ENCODE peak calls at places on chromosomes 5 and 9, in four cellular contexts. One of them, this sample, is unnamed.

GRCh38 chr9:25519286-25519685 is 159.0 kb downstream of the TUSC1 start:
- DNase-seq in GM12878: no peak
- DNase-seq in fibroblast of lung: no peak
- DNase-seq in astrocyte: no peak
- DNase-seq in this sample: no peak

GRCh38 chr5:10222326-10222725 is 27.4 kb downstream of the ATPSCKMT start:
- DNase-seq in GM12878: no peak
- DNase-seq in fibroblast of lung: no peak
- DNase-seq in astrocyte: no peak
- DNase-seq in this sample: no peak

GRCh38 chr5:125775896-125776295 is 647.3 kb upstream of the GRAMD2B start:
- DNase-seq in GM12878: no peak
- DNase-seq in fibroblast of lung: no peak
- DNase-seq in astrocyte: no peak
- DNase-seq in this sample: no peak

GRCh38 chr9:99807276-99807852 is 14.3 kb upstream of the NR4A3 start:
- DNase-seq in GM12878: no peak
- DNase-seq in fibroblast of lung: peak
- DNase-seq in astrocyte: peak
- DNase-seq in this sample: no peak

GRCh38 chr5:162567644-162568043 is 500.1 kb downstream of the GABRG2 start:
- DNase-seq in GM12878: no peak
- DNase-seq in fibroblast of lung: no peak
- DNase-seq in astrocyte: no peak
- DNase-seq in this sample: no peak

GRCh38 chr5:179679014-179679674 is 1.7 kb downstream of the CBY3 start:
- DNase-seq in GM12878: no peak
- DNase-seq in fibroblast of lung: peak
- DNase-seq in astrocyte: peak
- DNase-seq in this sample: no peak

GRCh38 chr9:38215465-38215864 is 146.4 kb upstream of the SHB start:
- DNase-seq in GM12878: no peak
- DNase-seq in fibroblast of lung: no peak
- DNase-seq in astrocyte: no peak
- DNase-seq in this sample: no peak

GRCh38 chr9:1980387-1980786 is 34.8 kb upstream of the SMARCA2 start:
- DNase-seq in GM12878: peak
- DNase-seq in fibroblast of lung: no peak
- DNase-seq in astrocyte: no peak
- DNase-seq in this sample: no peak

GRCh38 chr5:171143171-171143570 is 165.9 kb upstream of the TLX3 start:
- DNase-seq in GM12878: no peak
- DNase-seq in fibroblast of lung: no peak
- DNase-seq in astrocyte: no peak
- DNase-seq in this sample: no peak

GRCh38 chr5:18043344-18043743 is 409.1 kb downstream of the TAF11L14 start:
- DNase-seq in GM12878: no peak
- DNase-seq in fibroblast of lung: no peak
- DNase-seq in astrocyte: no peak
- DNase-seq in this sample: no peak

GRCh38 chr5:93243481-93243880 is 337.5 kb downstream of the NR2F1-AS1 start:
- DNase-seq in GM12878: no peak
- DNase-seq in fibroblast of lung: no peak
- DNase-seq in astrocyte: no peak
- DNase-seq in this sample: no peak
- TF ChIP-seq EZH2 in GM12878: no peak
- TF ChIP-seq EZH2 in fibroblast of lung: no peak
- TF ChIP-seq EZH2 in astrocyte: no peak
- TF ChIP-seq EZH2 in this sample: no peak

GRCh38 chr9:137162505-137163100 is 7.2 kb downstream of the LRRC26 start:
- DNase-seq in GM12878: no peak
- DNase-seq in fibroblast of lung: no peak
- DNase-seq in astrocyte: no peak
- DNase-seq in this sample: no peak
- TF ChIP-seq EZH2 in GM12878: no peak
- TF ChIP-seq EZH2 in fibroblast of lung: peak
- TF ChIP-seq EZH2 in astrocyte: peak
- TF ChIP-seq EZH2 in this sample: no peak

GRCh38 chr5:31193591-31194457 is at the start of gene CDH6:
- DNase-seq in GM12878: no peak
- DNase-seq in fibroblast of lung: peak
- DNase-seq in astrocyte: peak
- DNase-seq in this sample: no peak
- TF ChIP-seq EZH2 in GM12878: no peak
- TF ChIP-seq EZH2 in fibroblast of lung: no peak
- TF ChIP-seq EZH2 in astrocyte: peak
- TF ChIP-seq EZH2 in this sample: no peak

DNA sequence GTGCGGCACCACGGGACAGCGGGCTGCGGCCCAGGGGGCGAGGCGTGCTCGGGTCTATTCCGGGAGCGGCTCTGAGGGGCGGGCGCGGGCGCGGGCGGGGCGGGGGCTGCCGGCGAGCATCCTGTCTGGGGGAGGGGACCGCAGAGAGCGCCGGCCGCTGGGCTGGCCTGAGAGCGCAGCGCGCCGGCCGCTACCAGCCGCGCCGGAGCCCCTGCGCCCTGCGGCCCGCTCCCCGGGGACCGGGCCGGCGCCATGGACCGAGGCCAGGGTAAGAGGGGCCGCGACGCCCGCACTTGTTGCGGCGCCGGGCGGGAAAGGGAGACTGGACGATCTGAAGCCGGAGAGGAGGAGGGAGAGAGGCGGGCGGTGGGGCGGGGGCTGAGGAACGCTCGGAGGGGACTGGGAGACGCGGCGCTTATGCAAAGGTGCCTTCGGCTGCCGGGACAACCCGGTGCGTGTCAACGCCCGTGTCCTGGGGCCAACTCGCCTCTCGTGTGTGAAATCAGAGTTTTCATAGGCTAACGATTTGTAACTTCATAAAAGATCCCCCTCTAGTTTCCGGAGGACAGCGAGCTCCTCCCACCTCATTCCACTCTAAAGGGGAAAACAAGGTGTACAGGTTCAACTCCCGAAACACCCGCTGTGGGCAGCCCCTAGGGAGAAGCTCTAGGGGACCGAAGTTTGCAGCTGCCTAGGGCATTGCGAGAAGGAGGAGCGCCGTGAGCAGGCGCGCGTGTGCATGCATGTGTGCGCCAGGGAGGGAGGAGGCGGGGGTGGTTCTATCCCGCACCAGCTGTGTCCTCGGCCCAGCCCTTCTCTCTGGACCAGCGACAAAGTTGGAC is at the start of gene AFAP1L1:
- DNase-seq in GM12878: no peak
- DNase-seq in fibroblast of lung: peak
- DNase-seq in astrocyte: peak
- DNase-seq in this sample: no peak
- TF ChIP-seq EZH2 in GM12878: no peak
- TF ChIP-seq EZH2 in fibroblast of lung: no peak
- TF ChIP-seq EZH2 in astrocyte: no peak
- TF ChIP-seq EZH2 in this sample: no peak

GRCh38 chr9:85263288-85263687 is 478.5 kb downstream of the AGTPBP1 start:
- DNase-seq in GM12878: no peak
- DNase-seq in fibroblast of lung: no peak
- DNase-seq in astrocyte: no peak
- DNase-seq in this sample: no peak
- TF ChIP-seq EZH2 in GM12878: no peak
- TF ChIP-seq EZH2 in fibroblast of lung: no peak
- TF ChIP-seq EZH2 in astrocyte: no peak
- TF ChIP-seq EZH2 in this sample: no peak

GRCh38 chr9:87497604-87498045 is at the start of gene DAPK1:
- DNase-seq in GM12878: no peak
- DNase-seq in fibroblast of lung: peak
- DNase-seq in astrocyte: peak
- DNase-seq in this sample: no peak
- TF ChIP-seq EZH2 in GM12878: no peak
- TF ChIP-seq EZH2 in fibroblast of lung: no peak
- TF ChIP-seq EZH2 in astrocyte: no peak
- TF ChIP-seq EZH2 in this sample: no peak

GRCh38 chr9:114099523-114100270 is 605 bp upstream of the KIF12 start:
- DNase-seq in GM12878: no peak
- DNase-seq in fibroblast of lung: no peak
- DNase-seq in astrocyte: no peak
- DNase-seq in this sample: no peak

GRCh38 chr9:114097613-114098020 is 1.5 kb downstream of the KIF12 start:
- DNase-seq in GM12878: no peak
- DNase-seq in fibroblast of lung: peak
- DNase-seq in astrocyte: peak
- DNase-seq in this sample: no peak

GRCh38 chr9:114100536-114100935 is 1.4 kb upstream of the KIF12 start:
- DNase-seq in GM12878: no peak
- DNase-seq in fibroblast of lung: no peak
- DNase-seq in astrocyte: no peak
- DNase-seq in this sample: no peak

GRCh38 chr9:114098021-114098659 is 952 bp downstream of the KIF12 start:
- DNase-seq in GM12878: no peak
- DNase-seq in fibroblast of lung: no peak
- DNase-seq in astrocyte: no peak
- DNase-seq in this sample: no peak

GRCh38 chr9:114098660-114099522 is at the start of gene KIF12:
- DNase-seq in GM12878: no peak
- DNase-seq in fibroblast of lung: no peak
- DNase-seq in astrocyte: no peak
- DNase-seq in this sample: no peak
- TF ChIP-seq EZH2 in GM12878: no peak
- TF ChIP-seq EZH2 in fibroblast of lung: peak
- TF ChIP-seq EZH2 in astrocyte: peak
- TF ChIP-seq EZH2 in this sample: no peak

GRCh38 chr9:109341561-109341960 is 20.7 kb upstream of the EPB41L4B start:
- DNase-seq in GM12878: no peak
- DNase-seq in fibroblast of lung: no peak
- DNase-seq in astrocyte: no peak
- DNase-seq in this sample: no peak
- TF ChIP-seq EZH2 in GM12878: no peak
- TF ChIP-seq EZH2 in fibroblast of lung: no peak
- TF ChIP-seq EZH2 in astrocyte: no peak
- TF ChIP-seq EZH2 in this sample: no peak

GRCh38 chr9:23851024-23851629 is 25.1 kb upstream of the ELAVL2 start:
- DNase-seq in GM12878: no peak
- DNase-seq in fibroblast of lung: peak
- DNase-seq in astrocyte: peak
- DNase-seq in this sample: no peak
- TF ChIP-seq EZH2 in GM12878: no peak
- TF ChIP-seq EZH2 in fibroblast of lung: no peak
- TF ChIP-seq EZH2 in astrocyte: no peak
- TF ChIP-seq EZH2 in this sample: no peak

DNA sequence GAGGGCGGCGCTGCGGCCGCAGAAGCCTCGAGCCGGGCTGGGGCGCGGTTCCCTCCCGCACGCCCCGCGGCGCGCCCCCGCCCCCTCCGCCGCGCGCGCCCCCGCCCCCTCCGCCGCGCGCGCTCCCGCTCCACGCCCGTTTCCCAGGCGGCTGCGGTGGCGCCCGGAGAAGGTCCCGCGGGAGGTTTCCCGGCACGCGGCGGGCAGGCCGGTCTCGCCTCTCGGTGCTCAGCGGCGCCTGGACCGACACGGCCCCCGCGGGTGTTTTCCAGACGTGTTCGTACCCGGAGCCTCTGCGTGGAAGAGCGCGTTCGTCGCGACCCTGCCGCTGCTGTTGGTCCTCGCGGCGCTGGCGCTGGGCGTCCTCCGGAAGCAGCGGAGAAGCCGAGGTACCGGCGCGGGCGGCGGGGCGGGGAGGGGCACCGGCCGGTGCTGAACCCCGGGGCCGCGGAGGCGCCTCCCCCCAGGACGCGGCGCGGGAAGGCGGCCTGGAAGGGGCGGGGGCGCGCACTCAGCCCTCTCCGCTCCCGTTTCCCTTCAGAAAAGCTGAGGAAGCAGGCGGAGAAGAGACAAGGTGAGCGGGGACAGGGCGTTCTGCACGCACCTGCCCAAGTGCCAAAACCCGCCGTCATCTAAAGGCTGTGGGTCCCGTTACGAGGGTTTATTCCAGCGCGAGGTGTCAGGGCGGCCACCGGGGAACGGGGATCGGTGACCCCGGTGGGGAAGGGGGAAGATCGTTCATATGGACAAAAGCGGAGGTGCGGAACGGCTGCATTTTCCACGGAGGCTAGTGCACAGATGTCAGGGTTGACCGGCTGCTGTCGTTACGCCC is 13.1 kb downstream of the BTNL9 start:
- DNase-seq in GM12878: no peak
- DNase-seq in fibroblast of lung: no peak
- DNase-seq in astrocyte: no peak
- DNase-seq in this sample: no peak
- TF ChIP-seq EZH2 in GM12878: peak
- TF ChIP-seq EZH2 in fibroblast of lung: peak
- TF ChIP-seq EZH2 in astrocyte: peak
- TF ChIP-seq EZH2 in this sample: peak